ENCODE peak calls at places on chromosomes 13 and 19, in four cellular contexts. N is IMR-90, T is mesendoderm, A is H9. Q is an unnamed sample.

GRCh38 chr19:50565984-50566903 is 2.0 kb downstream of the LRRC4B start:
- DNase-seq in N (no peak), T (peak), A (no peak), Q (peak)

GRCh38 chr19:3818479-3818878 is 32.3 kb upstream of the MATK start:
- DNase-seq in N (peak), T (no peak), A (no peak), Q (no peak)

GRCh38 chr13:73939603-73940002 is 194.6 kb downstream of the KLF12 start:
- DNase-seq in N (no peak), T (no peak), A (no peak), Q (no peak)

GRCh38 chr19:18280247-18281081 is 958 bp downstream of the JUND start:
- DNase-seq in N (peak), T (peak), A (peak), Q (peak)

GRCh38 chr19:42368360-42368759 is 21.7 kb downstream of the CNFN start:
- DNase-seq in N (no peak), T (no peak), A (no peak), Q (no peak)

GRCh38 chr13:112603641-112604220 is 15.8 kb upstream of the TUBGCP3 start:
- DNase-seq in N (peak), T (no peak), A (no peak), Q (no peak)

GRCh38 chr19:53655042-53655665 is 23.4 kb downstream of the DPRX start:
- DNase-seq in N (no peak), T (peak), A (no peak), Q (no peak)

GRCh38 chr13:20977394-20977793 is 74.8 kb upstream of the XPO4 start:
- DNase-seq in N (no peak), T (no peak), A (no peak), Q (no peak)

GRCh38 chr13:32117696-32118095 is 86.1 kb downstream of the FRY start:
- DNase-seq in N (peak), T (no peak), A (no peak), Q (no peak)

GRCh38 chr13:33590936-33591335 is 227.0 kb upstream of the RFC3 start:
- DNase-seq in N (no peak), T (no peak), A (no peak), Q (no peak)

GRCh38 chr19:5799247-5800241 is 5.3 kb upstream of the NRTN start:
- DNase-seq in N (no peak), T (no peak), A (no peak), Q (no peak)

GRCh38 chr13:24680258-24680920 is at the start of gene ATP12A:
- DNase-seq in N (no peak), T (peak), A (peak), Q (peak)

GRCh38 chr13:92355213-92355612 is 871.4 kb upstream of the GPC6 start:
- DNase-seq in N (peak), T (peak), A (peak), Q (no peak)

GRCh38 chr13:21917046-21918010 is 246.5 kb downstream of the FGF9 start:
- DNase-seq in N (peak), T (no peak), A (no peak), Q (no peak)

GRCh38 chr13:95457294-95457693 is 95.2 kb upstream of the CLDN10 start:
- DNase-seq in N (peak), T (no peak), A (no peak), Q (no peak)

GRCh38 chr13:103066991-103067390 is 774 bp upstream of the SLC10A2 start:
- DNase-seq in N (no peak), T (no peak), A (no peak), Q (no peak)

GRCh38 chr13:106468948-106469590 is 66.4 kb downstream of the EFNB2 start:
- DNase-seq in N (no peak), T (peak), A (no peak), Q (no peak)

GRCh38 chr13:36788276-36788675 is 30.7 kb upstream of the RFXAP start:
- DNase-seq in N (peak), T (no peak), A (no peak), Q (no peak)

GRCh38 chr19:48963371-48964204 is 1.5 kb upstream of the FTL start:
- DNase-seq in N (peak), T (peak), A (peak), Q (peak)

GRCh38 chr19:17847538-17848366 is at the start of gene JAK3:
- DNase-seq in N (peak), T (peak), A (peak), Q (peak)

GRCh38 chr13:64369121-64369520 is 2861.0 kb downstream of the PCDH9 start:
- DNase-seq in N (peak), T (no peak), A (no peak), Q (no peak)

GRCh38 chr13:25847145-25847544 is 204.7 kb downstream of the SHISA2 start:
- DNase-seq in N (no peak), T (no peak), A (no peak), Q (no peak)

GRCh38 chr13:102856603-102857002 is 10.8 kb downstream of the ERCC5 start:
- DNase-seq in N (no peak), T (no peak), A (no peak), Q (no peak)

GRCh38 chr19:4870025-4870700 is 2.7 kb upstream of the PLIN3 start:
- DNase-seq in N (peak), T (peak), A (peak), Q (peak)

GRCh38 chr19:16698914-16699313 is 20.7 kb upstream of the NWD1 start:
- DNase-seq in N (no peak), T (no peak), A (no peak), Q (no peak)

GRCh38 chr19:15074371-15074770 is 7.6 kb upstream of the OR1I1 start:
- DNase-seq in N (no peak), T (no peak), A (no peak), Q (no peak)

GRCh38 chr19:55447421-55448174 is 4.5 kb upstream of the SHISA7 start:
- DNase-seq in N (peak), T (peak), A (no peak), Q (no peak)

GRCh38 chr13:52011690-52012511 is at the start of gene ALG11:
- DNase-seq in N (peak), T (peak), A (peak), Q (peak)

GRCh38 chr19:28578786-28579505 is 634.0 kb downstream of the UQCRFS1 start:
- DNase-seq in N (no peak), T (peak), A (no peak), Q (no peak)

GRCh38 chr13:82625753-82626152 is 1256.5 kb downstream of the SLITRK1 start:
- DNase-seq in N (no peak), T (no peak), A (no peak), Q (no peak)

DNA sequence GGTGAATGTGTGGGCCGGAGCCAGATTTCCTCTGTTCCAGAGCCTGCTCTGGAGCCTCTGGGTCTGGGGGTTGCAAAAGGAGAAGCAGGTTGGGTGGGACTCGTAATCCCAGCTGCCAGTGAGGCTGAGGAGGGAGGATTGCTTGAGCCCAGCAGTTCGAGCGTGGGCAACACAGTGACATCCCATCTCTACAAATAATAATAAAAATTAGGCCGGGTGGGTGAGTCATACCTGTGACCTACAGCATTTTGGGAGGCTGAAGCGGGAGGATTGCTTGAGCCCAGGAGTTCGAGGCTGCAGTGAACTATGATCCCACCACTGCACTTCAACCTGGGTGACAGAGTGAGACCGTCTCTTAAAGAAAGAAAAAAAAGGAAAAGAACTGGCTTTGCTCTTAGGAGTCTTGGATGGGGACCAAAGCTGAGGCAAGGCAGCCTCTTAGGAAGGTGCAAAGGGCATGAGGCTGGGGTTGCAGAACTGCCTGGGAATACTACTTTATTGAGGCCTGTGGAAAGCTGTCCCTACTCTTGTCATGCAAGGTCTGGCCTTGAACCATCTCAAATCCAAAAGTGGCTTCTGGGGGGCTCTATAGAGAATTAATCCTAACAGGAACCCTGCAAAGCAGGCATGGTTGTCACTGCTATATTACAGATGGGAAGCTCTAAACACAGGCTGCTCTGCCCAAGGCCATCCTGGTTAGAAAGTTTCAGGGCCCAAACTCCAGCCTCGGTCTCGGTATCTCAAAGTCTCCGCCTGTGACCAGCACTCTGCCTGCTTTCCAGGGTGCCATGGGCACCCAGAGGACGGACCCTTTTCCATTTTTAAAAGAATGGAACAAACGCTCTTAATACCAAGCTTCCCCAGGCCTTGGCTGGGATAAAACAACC is 877 bp upstream of the C19orf12 start:
- DNase-seq in N (no peak), T (peak), A (no peak), Q (no peak)
- H4K5ac ChIP-seq in N (peak), T (peak), A (no peak), Q (no peak)

GRCh38 chr13:100090861-100091260 is 2.0 kb downstream of the PCCA start:
- DNase-seq in N (no peak), T (no peak), A (no peak), Q (no peak)

GRCh38 chr13:100088648-100089601 is at the start of gene PCCA:
- DNase-seq in N (peak), T (peak), A (peak), Q (peak)

GRCh38 chr13:100089633-100090032 is 740 bp downstream of the PCCA start:
- DNase-seq in N (peak), T (no peak), A (no peak), Q (no peak)

DNA sequence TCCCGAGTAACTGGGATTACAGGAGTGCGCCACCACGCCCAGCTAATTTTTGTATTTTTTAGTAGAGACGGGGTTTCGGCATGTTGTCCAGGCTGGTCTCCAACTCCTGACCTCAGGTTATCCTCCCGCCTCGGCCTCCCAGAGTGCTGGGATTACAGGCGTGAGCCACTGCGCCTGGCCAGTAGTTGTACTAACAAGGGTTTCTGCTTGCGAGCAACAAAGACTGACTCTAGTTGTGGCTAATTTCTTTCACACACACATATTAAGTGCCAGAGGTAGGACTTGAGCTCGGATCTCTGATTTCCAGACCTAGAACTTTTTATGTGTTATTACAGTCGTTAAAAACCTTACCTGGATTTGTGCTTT is 628 bp upstream of the PCCA start:
- DNase-seq in N (no peak), T (no peak), A (no peak), Q (no peak)
- H4K5ac ChIP-seq in N (peak), T (no peak), A (no peak), Q (no peak)

GRCh38 chr19:34218818-34219164 is 35.6 kb upstream of the GARRE1 start:
- DNase-seq in N (no peak), T (no peak), A (no peak), Q (no peak)
- H4K5ac ChIP-seq in N (no peak), T (no peak), A (no peak), Q (no peak)

DNA sequence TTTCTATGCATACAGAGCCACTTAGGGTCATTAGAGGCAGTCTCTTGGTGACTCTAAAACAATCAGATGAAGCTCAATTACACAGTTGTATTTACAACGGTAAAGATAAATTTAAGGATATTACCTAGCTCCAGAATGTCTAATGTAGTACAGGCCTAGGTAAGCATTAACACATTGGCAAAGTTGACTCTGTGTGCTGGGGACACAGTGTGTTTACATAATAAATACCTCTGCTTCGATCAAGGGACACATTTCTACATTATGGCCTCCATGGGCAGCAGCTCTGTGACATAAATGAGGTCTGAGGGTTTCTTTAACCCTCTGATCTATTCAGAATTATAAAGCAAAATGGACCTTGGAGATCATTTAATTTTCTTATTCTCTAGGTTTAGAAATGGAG is 74.7 kb downstream of the SERP2 start:
- DNase-seq in N (no peak), T (no peak), A (no peak), Q (no peak)
- H4K5ac ChIP-seq in N (no peak), T (no peak), A (no peak), Q (no peak)

GRCh38 chr13:90552702-90553101 is 794.8 kb upstream of the MIR17HG start:
- DNase-seq in N (no peak), T (no peak), A (no peak), Q (no peak)

GRCh38 chr13:90547272-90547790 is 800.2 kb upstream of the MIR17HG start:
- DNase-seq in N (no peak), T (peak), A (no peak), Q (no peak)

GRCh38 chr13:90551253-90551652 is 796.2 kb upstream of the MIR17HG start:
- DNase-seq in N (no peak), T (no peak), A (no peak), Q (no peak)

DNA sequence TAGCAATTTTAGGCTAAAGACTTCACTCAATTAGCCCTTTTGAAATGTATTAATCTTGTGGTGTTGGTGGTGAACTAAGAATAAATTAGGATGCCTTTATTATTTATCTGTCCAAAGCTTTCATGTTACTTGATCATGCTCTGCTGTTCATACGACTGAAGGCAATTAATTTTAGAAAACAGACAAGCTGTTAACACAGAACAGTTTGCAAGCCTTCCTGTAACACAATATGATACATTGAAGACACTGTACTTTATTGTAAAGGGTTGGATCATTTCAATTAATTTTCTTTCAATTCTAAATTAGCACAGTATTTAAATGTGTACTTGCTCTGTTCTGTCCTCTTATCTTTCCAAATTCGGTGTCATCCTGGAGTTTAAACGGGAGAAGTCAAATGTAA is 794.3 kb upstream of the MIR17HG start:
- DNase-seq in N (no peak), T (no peak), A (no peak), Q (no peak)
- H4K5ac ChIP-seq in N (no peak), T (no peak), A (no peak), Q (no peak)